ENCODE peak calls at places on chromosomes 12 and 14, in four cellular contexts. G, E, D and N are unnamed samples.
A peak's percentile ranks its signal among the peaks of the same experiment; 100 is the strongest.

GRCh38 chr12:4779749-4780148 is 59.5 kb downstream of the GALNT8 start:
- DNase-seq in E (no peak), G (no peak), D (no peak), N (no peak)

GRCh38 chr14:93234798-93235197 is 27.7 kb downstream of the UBR7 start:
- DNase-seq in D (no peak), G (no peak), E (no peak), N (no peak)

GRCh38 chr12:10718279-10718821 is 4.8 kb downstream of the YBX3 start:
- DNase-seq in G (no peak), D (peak; percentile 16), E (no peak), N (no peak)

GRCh38 chr14:105065280-105066228 is at the start of gene GPR132:
- DNase-seq in D (no peak), E (peak; percentile 54), G (peak; percentile 60), N (peak; percentile 76)

GRCh38 chr14:29716150-29716549 is 211.5 kb downstream of the PRKD1 start:
- DNase-seq in D (no peak), E (no peak), G (no peak), N (no peak)

GRCh38 chr12:72323881-72324280 is 51.7 kb downstream of the TRHDE start:
- DNase-seq in E (no peak), D (no peak), G (no peak), N (no peak)

GRCh38 chr12:132908145-132909029 is 21.0 kb upstream of the CHFR start:
- DNase-seq in D (peak; percentile 99), G (peak; percentile 94), E (peak; percentile 90), N (peak; percentile 99)

GRCh38 chr12:68825569-68826217 is 17.7 kb downstream of the MDM2 start:
- DNase-seq in G (no peak), E (no peak), D (no peak), N (no peak)

GRCh38 chr14:100077441-100077840 is 12.2 kb downstream of the EVL start:
- DNase-seq in D (no peak), E (no peak), G (no peak), N (no peak)

GRCh38 chr14:100138082-100138787 is 21.2 kb downstream of the DEGS2 start:
- DNase-seq in E (no peak), D (no peak), G (no peak), N (no peak)

GRCh38 chr12:116594325-116595038 is 35.3 kb downstream of the MAP1LC3B2 start:
- DNase-seq in E (peak; percentile 45), G (no peak), D (no peak), N (no peak)

GRCh38 chr12:112844814-112845565 is 53.4 kb downstream of the RPH3A start:
- DNase-seq in E (no peak), G (no peak), D (no peak), N (no peak)

GRCh38 chr12:46743471-46743870 is 82.3 kb downstream of the SLC38A4 start:
- DNase-seq in E (no peak), D (no peak), G (no peak), N (no peak)

GRCh38 chr12:57576613-57577160 is 14.3 kb upstream of the PIP4K2C start:
- DNase-seq in E (no peak), G (no peak), D (no peak), N (no peak)

GRCh38 chr14:71165121-71165574 is 257.9 kb downstream of the PCNX1 start:
- DNase-seq in D (no peak), E (no peak), G (peak; percentile 82), N (no peak)

GRCh38 chr12:111812881-111813741 is 28.9 kb upstream of the MAPKAPK5 start:
- DNase-seq in G (peak; percentile 88), E (peak; percentile 68), D (peak; percentile 87), N (peak; percentile 91)

GRCh38 chr14:99195602-99196309 is 76.2 kb downstream of the BCL11B start:
- DNase-seq in G (no peak), E (no peak), D (no peak), N (no peak)

GRCh38 chr14:37197421-37198272 is at the start of gene MIPOL1:
- DNase-seq in D (peak; percentile 66), E (peak; percentile 88), G (peak; percentile 86), N (peak; percentile 92)

GRCh38 chr12:43292699-43293098 is 259.3 kb downstream of the ADAMTS20 start:
- DNase-seq in D (no peak), G (no peak), E (no peak), N (no peak)
- H3K27ac ChIP-seq in D (no peak overlapping the region), G (no peak overlapping the region), E (no peak overlapping the region), N (no peak overlapping the region)

DNA sequence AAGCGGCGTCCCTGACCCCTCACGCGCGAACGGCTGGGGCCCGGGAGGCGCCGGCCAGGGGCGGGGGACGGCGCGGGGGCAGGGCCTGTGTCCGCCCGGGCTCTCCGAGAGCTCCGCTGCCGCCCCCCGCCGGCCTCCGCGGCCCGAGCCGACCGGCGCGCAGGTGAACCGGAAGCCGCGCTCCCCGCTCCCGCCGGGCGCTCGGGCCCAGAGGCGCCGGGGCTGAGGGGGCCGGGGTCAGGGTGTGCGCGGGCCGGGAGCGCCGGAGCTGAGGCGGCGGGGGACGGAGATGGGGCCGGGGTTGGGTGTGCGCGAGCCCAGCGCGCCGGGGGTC is 403 bp downstream of the HIP1R start:
- DNase-seq in G (no peak), D (no peak), E (peak; percentile 42), N (no peak)
- H3K27ac ChIP-seq in G (peak overlapping the region; percentile 83), D (no peak overlapping the region), E (peak overlapping the region; percentile 61), N (peak overlapping the region; percentile 64)

DNA sequence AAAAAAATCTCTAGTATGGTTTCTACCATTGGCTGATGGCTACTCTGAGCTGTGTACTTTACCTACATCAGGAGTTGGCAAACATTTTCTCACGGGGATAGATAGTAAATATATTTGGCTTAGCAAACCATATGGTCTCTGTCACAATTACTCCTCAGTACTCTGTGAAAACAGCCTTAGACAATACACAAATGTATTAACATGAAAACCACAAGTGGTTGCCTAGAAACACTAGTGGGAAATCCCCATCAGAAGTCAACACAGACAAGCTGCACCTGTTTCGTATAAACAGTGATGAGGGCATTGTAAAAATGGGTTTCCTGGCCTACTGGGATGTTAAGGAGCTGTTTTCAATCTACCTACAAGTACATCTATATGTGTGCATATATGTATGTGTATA is 84.6 kb upstream of the NAV3 start:
- DNase-seq in G (no peak), E (no peak), D (peak; percentile 18), N (no peak)
- H3K27ac ChIP-seq in G (no peak overlapping the region), E (no peak overlapping the region), D (no peak overlapping the region), N (no peak overlapping the region)

GRCh38 chr14:39740454-39740853 is 308.2 kb upstream of the FBXO33 start:
- DNase-seq in G (no peak), D (no peak), E (no peak), N (no peak)

GRCh38 chr14:39734306-39734705 is 302.1 kb upstream of the FBXO33 start:
- DNase-seq in D (no peak), G (no peak), E (no peak), N (no peak)

DNA sequence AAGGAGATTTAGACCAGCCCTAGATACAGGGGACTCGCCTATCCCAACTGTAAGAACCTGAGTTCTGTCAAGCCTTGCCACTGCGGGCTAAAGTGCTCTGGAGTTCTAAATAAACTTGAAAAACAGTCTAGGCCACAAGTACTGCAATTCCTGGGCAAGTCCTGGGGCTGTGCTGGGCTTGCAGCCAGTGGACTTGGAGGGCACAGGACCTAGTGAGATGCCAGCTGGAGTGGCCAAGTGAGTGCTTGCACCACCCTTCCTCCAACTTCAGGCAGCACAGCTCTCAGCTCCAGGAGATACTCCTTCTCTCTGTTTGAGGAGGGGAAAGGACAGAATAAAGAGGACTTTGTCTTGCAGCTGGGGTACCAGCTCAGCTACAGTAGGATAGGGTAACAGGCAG is 307.6 kb upstream of the FBXO33 start:
- DNase-seq in E (no peak), D (no peak), G (no peak), N (no peak)
- H3K27ac ChIP-seq in E (no peak overlapping the region), D (no peak overlapping the region), G (no peak overlapping the region), N (no peak overlapping the region)

GRCh38 chr14:54637270-54637669 is 70.3 kb downstream of the SAMD4A start:
- DNase-seq in D (no peak), G (no peak), E (no peak), N (no peak)
- H3K27ac ChIP-seq in D (peak overlapping the region; percentile 39), G (no peak overlapping the region), E (no peak overlapping the region), N (peak overlapping the region; percentile 45)

DNA sequence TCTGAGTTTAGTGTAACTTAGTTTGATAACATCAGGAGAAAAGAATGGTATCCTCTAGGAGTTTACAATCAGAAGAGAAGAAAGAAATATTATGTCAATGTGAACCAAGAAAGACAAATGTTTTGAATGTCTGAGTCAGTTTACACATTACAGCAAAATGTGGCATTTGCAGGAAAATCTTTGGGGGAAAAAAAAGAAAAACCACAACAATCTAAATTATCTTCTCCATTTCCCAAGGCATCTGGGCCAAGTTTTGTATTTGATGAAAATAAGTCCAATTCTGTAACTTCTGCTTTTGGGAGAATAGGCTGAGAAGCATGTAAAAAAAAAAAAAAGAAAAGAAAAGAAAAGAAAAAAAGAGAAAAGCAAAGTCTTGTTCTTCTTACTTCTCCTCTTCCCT is 58.8 kb upstream of the FLRT2 start:
- DNase-seq in D (no peak), E (no peak), G (no peak), N (no peak)
- H3K27ac ChIP-seq in D (no peak overlapping the region), E (no peak overlapping the region), G (no peak overlapping the region), N (no peak overlapping the region)

GRCh38 chr12:130951636-130952035 is 2.1 kb upstream of the ADGRD1 start:
- DNase-seq in D (no peak), E (no peak), G (no peak), N (no peak)

GRCh38 chr12:130953783-130954543 is at the start of gene ADGRD1:
- DNase-seq in G (peak; percentile 38), E (no peak), D (no peak), N (peak; percentile 93)

GRCh38 chr12:130954544-130954831 is 781 bp downstream of the ADGRD1 start:
- DNase-seq in G (no peak), E (no peak), D (no peak), N (no peak)

GRCh38 chr12:130952106-130952505 is 1.6 kb upstream of the ADGRD1 start:
- DNase-seq in G (no peak), D (no peak), E (no peak), N (no peak)

GRCh38 chr12:130952545-130952954 is 1.2 kb upstream of the ADGRD1 start:
- DNase-seq in G (no peak), D (no peak), E (no peak), N (no peak)
- H3K27ac ChIP-seq in G (no peak overlapping the region), D (no peak overlapping the region), E (peak overlapping the region; percentile 3), N (peak overlapping the region; percentile 66)

GRCh38 chr12:95516757-95517156 is 34.5 kb downstream of the USP44 start:
- DNase-seq in D (no peak), G (no peak), E (no peak), N (no peak)

GRCh38 chr12:95513599-95513998 is 37.7 kb downstream of the USP44 start:
- DNase-seq in G (no peak), E (no peak), D (no peak), N (no peak)

GRCh38 chr12:95511962-95512361 is 38.0 kb downstream of the METAP2 start:
- DNase-seq in E (no peak), D (no peak), G (no peak), N (no peak)

GRCh38 chr12:95518976-95519375 is 32.3 kb downstream of the USP44 start:
- DNase-seq in E (no peak), D (no peak), G (no peak), N (no peak)

DNA sequence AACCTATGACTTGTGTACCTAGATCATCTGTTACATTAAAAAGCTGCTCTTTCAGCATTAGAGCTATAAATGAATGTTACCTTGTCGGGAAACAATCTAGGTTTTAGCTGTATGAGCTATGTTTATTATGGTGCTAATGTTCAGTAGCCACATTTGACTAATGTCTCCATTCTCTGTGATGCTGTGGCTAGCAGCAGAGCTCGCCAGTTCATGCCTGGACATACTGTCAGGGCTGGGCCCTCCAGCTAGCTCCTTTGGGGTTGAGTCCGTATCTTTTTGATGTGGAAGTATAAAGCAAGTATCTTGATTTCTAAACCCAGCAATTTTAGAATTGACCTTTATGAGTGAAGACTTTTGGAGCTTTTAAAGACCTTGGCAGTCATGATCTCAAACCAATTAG is 36.1 kb downstream of the USP44 start:
- DNase-seq in E (no peak), D (no peak), G (no peak), N (no peak)
- H3K27ac ChIP-seq in E (no peak overlapping the region), D (no peak overlapping the region), G (no peak overlapping the region), N (no peak overlapping the region)